ENCODE peak calls at places on chromosomes 4 and X, in eight cellular contexts. I is NB4; K is CD8-positive, alpha-beta T cell; Q is psoas muscle; F is endodermal cell; C is body of pancreas; N is foreskin fibroblast; J is lower lobe of right lung. Z is an unnamed sample.

GRCh38 chr4:10089346-10089745 is 27.3 kb downstream of the WDR1 start:
- DNase-seq in I (peak), K (peak), Q (peak), F (peak), C (peak), N (no peak), J (peak), Z (no peak)

GRCh38 chrX:139560221-139560620 is 29.7 kb downstream of the F9 start:
- DNase-seq in I (no peak), K (no peak), Q (no peak), F (no peak), C (no peak), N (peak), J (no peak), Z (no peak)

GRCh38 chr4:113148925-113149324 is 99.5 kb downstream of the ANK2 start:
- DNase-seq in I (no peak), K (no peak), Q (no peak), F (no peak), C (no peak), N (no peak), J (no peak), Z (no peak)

GRCh38 chrX:153643431-153644351 is 3.3 kb upstream of the DUSP9 start:
- DNase-seq in I (peak), K (no peak), Q (no peak), F (peak), C (no peak), N (peak), J (no peak), Z (peak)

GRCh38 chr4:111798840-111799239 is 346.4 kb upstream of the FAM241A start:
- DNase-seq in I (no peak), K (no peak), Q (no peak), F (no peak), C (no peak), N (no peak), J (no peak), Z (no peak)

GRCh38 chrX:138754861-138755260 is 43.3 kb upstream of the FGF13 start:
- DNase-seq in I (no peak), K (no peak), Q (no peak), F (no peak), C (no peak), N (no peak), J (no peak), Z (no peak)

GRCh38 chr4:188439641-188440311 is 300.5 kb downstream of the TRIML1 start:
- DNase-seq in I (no peak), K (no peak), Q (no peak), F (peak), C (peak), N (no peak), J (no peak), Z (no peak)

GRCh38 chr4:5500165-5500564 is 208.2 kb downstream of the EVC2 start:
- DNase-seq in I (peak), K (no peak), Q (no peak), F (no peak), C (no peak), N (peak), J (no peak), Z (no peak)

GRCh38 chrX:20373063-20373462 is 106.4 kb upstream of the RPS6KA3 start:
- DNase-seq in I (no peak), K (no peak), Q (no peak), F (no peak), C (no peak), N (no peak), J (no peak), Z (no peak)

GRCh38 chr4:52376107-52376704 is 282.9 kb downstream of the USP46 start:
- DNase-seq in I (peak), K (no peak), Q (no peak), F (no peak), C (peak), N (peak), J (no peak), Z (no peak)

GRCh38 chr4:41120297-41121217 is 93.8 kb downstream of the APBB2 start:
- DNase-seq in I (no peak), K (no peak), Q (peak), F (no peak), C (peak), N (peak), J (peak), Z (no peak)

GRCh38 chr4:95362906-95363578 is 185.7 kb downstream of the UNC5C start:
- DNase-seq in I (peak), K (no peak), Q (no peak), F (peak), C (no peak), N (no peak), J (no peak), Z (no peak)

GRCh38 chr4:20256381-20256881 is 4.7 kb downstream of the SLIT2 start:
- DNase-seq in I (no peak), K (no peak), Q (no peak), F (no peak), C (no peak), N (peak), J (no peak), Z (no peak)

GRCh38 chrX:10722804-10723364 is 102.5 kb upstream of the MID1 start:
- DNase-seq in I (peak), K (no peak), Q (no peak), F (peak), C (peak), N (peak), J (no peak), Z (no peak)

GRCh38 chr4:77773101-77773500 is 46.1 kb downstream of the CNOT6L start:
- DNase-seq in I (no peak), K (no peak), Q (no peak), F (no peak), C (no peak), N (peak), J (no peak), Z (no peak)

GRCh38 chr4:184280104-184280503 is 62.4 kb upstream of the ENPP6 start:
- DNase-seq in I (no peak), K (no peak), Q (no peak), F (no peak), C (no peak), N (no peak), J (no peak), Z (no peak)

GRCh38 chrX:386239-386767 is 404 bp downstream of the PPP2R3B start:
- DNase-seq in I (peak), K (peak), Q (no peak), F (peak), C (no peak), N (no peak), J (no peak), Z (no peak)

GRCh38 chrX:70026112-70026850 is 23.5 kb downstream of the AWAT2 start:
- DNase-seq in I (no peak), K (no peak), Q (no peak), F (no peak), C (no peak), N (no peak), J (no peak), Z (no peak)

GRCh38 chr4:684611-685010 is 4.3 kb downstream of the SLC49A3 start:
- DNase-seq in I (no peak), K (no peak), Q (no peak), F (no peak), C (no peak), N (no peak), J (no peak), Z (no peak)

GRCh38 chr4:113636877-113637276 is 124.7 kb downstream of the CAMK2D start:
- DNase-seq in I (peak), K (peak), Q (no peak), F (no peak), C (no peak), N (peak), J (no peak), Z (no peak)

GRCh38 chrX:123169247-123169901 is 14.7 kb upstream of the GRIA3 start:
- DNase-seq in I (no peak), K (no peak), Q (no peak), F (no peak), C (no peak), N (peak), J (no peak), Z (no peak)

GRCh38 chr4:16116493-16116990 is 32.7 kb upstream of the PROM1 start:
- DNase-seq in I (no peak), K (no peak), Q (no peak), F (peak), C (no peak), N (no peak), J (no peak), Z (peak)

DNA sequence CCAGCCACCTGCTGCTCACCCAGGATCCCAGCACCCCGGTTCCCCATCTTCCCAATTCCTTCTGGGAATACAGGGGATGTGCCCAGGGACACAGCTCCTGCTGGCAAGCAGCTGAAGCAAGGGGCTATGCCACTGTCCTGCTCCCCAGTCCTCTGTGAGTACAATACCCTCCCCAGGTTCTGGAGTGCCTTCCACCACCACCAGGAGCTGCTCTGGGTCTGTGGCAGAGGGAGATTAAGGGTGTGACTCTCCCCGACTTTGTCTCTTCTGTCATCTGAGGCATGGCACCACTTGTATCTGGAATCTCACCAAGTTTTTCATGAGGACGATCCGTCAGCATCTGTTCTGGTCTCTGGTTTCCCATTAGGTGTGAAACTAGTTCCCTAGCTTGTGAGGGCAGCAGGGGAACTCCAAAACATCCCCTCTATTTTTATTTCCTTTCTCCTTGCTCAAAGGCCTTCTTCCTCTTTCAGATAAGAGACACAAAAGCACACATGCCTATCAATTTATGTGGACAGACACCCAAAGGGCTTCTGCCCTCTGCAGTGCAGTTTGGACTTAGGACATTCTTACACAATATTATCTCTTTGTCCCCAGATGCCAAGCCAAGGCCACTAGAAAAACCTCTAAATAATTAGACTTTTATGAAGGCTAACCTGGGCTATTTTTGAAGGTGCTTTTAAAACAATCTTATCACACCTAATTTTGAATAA is 26.8 kb downstream of the MGST2 start:
- DNase-seq in I (peak), K (no peak), Q (no peak), F (peak), C (peak), N (no peak), J (no peak), Z (no peak)
- TF ChIP-seq CTCF in I (peak), K (no peak), Q (peak), F (peak), C (no peak), N (no peak), J (peak), Z (peak)

DNA sequence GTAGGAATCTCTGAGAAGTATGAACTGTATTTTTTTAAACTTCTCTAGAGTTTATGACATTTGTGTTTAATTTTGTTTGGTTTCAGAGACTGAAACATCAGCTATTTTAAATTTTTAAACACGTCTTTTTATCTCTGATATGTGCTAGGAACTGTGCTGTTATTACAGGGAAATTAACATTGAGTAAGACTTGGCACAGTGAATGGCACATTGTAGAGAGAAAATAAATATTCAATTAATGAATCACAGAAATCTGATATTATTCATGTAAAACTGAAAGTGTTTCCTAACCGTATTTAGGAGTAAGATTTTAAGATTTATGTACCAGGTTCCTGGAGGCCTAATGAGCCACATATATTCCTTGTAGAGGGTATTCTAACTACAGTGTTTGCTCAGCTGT is 120.8 kb upstream of the FAM9C start:
- DNase-seq in I (no peak), K (no peak), Q (no peak), F (no peak), C (no peak), N (no peak), J (no peak), Z (no peak)
- TF ChIP-seq CTCF in I (no peak), K (no peak), Q (no peak), F (no peak), C (no peak), N (no peak), J (no peak), Z (no peak)

GRCh38 chr4:67871867-67872266 is 11.9 kb downstream of the TMPRSS11D start:
- DNase-seq in I (peak), K (no peak), Q (no peak), F (no peak), C (no peak), N (peak), J (no peak), Z (no peak)
- TF ChIP-seq CTCF in I (peak), K (no peak), Q (no peak), F (peak), C (peak), N (peak), J (peak), Z (peak)

GRCh38 chrX:48540015-48540350 is 469 bp downstream of the TBC1D25 start:
- DNase-seq in I (no peak), K (peak), Q (no peak), F (no peak), C (peak), N (peak), J (no peak), Z (no peak)
- TF ChIP-seq CTCF in I (no peak), K (no peak), Q (no peak), F (no peak), C (no peak), N (no peak), J (no peak), Z (no peak)

GRCh38 chr4:142663828-142664227 is 182.3 kb downstream of the INPP4B start:
- DNase-seq in I (no peak), K (no peak), Q (no peak), F (no peak), C (no peak), N (peak), J (no peak), Z (no peak)

GRCh38 chr4:142656178-142656577 is 189.9 kb downstream of the INPP4B start:
- DNase-seq in I (peak), K (no peak), Q (peak), F (peak), C (no peak), N (peak), J (no peak), Z (no peak)

DNA sequence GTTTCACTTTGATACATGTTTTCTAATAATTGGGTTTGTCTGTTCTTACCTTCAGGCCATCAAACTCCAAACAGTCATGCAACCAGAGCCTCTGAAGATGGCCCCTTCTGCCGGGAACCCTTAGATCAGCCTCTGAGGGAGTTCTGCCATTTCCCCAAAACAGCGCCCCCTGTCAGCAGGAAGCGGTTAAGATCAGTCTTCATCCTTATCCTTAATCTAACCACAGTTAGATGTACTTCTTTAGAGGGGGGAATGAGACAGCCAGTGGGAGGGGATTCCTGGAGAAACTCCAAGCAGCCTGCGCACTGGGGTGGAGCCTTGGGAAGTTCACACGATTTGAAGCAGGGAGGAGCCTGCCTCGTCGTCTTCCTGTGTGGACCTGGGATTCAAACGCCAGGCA is 185.4 kb downstream of the INPP4B start:
- DNase-seq in I (peak), K (no peak), Q (no peak), F (peak), C (no peak), N (no peak), J (no peak), Z (no peak)
- TF ChIP-seq CTCF in I (no peak), K (no peak), Q (no peak), F (peak), C (no peak), N (no peak), J (no peak), Z (peak)

GRCh38 chr4:27239651-27240050 is 379.0 kb downstream of the STIM2 start:
- DNase-seq in I (no peak), K (no peak), Q (no peak), F (no peak), C (no peak), N (peak), J (no peak), Z (no peak)

GRCh38 chr4:27234306-27234899 is 373.8 kb downstream of the STIM2 start:
- DNase-seq in I (no peak), K (no peak), Q (no peak), F (no peak), C (no peak), N (no peak), J (no peak), Z (no peak)
- TF ChIP-seq CTCF in I (no peak), K (no peak), Q (no peak), F (no peak), C (no peak), N (no peak), J (no peak), Z (no peak)

DNA sequence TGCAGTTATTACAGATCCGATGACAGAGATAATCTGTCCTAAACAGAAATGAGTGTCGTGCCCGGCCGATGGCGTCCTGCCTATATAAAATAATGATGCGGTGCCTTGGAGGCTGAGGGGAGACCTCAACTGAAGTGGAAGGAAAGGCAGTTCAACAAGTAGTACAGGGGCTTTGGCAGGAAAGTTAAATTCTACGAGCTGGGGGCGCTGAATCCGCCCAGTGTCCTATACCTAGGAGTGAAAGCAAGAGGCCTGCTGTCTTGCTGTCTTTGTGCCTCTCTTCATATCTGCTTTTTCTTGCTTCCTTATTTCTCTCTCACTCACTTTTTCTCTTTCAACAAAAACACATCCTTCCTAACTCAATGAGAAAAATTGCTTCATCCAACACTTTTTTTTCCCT is 82.2 kb upstream of the PRPS2 start:
- DNase-seq in I (no peak), K (no peak), Q (no peak), F (peak), C (no peak), N (no peak), J (no peak), Z (no peak)
- TF ChIP-seq CTCF in I (no peak), K (no peak), Q (no peak), F (peak), C (no peak), N (no peak), J (no peak), Z (peak)

DNA sequence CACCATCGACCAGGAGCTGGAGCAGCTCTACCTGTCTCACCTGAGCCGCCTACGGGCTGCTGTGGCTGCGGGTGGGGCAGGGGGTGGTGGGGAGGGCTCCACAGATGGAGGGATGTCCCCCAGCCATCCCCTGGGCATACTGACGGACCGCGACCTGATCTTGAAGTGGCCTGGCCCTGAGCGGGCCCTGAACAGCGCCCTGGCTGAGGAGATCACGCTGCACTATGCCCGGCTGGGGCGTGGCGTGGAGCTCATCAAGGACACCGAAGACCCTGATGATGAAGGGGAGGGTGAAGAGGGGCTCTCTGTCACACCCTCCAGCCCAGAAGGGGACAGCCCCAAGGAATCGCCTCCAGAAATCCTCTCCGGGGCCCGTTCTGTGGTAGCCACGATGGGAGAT is 16.5 kb downstream of the PPP1R3F start:
- DNase-seq in I (no peak), K (no peak), Q (no peak), F (no peak), C (no peak), N (no peak), J (no peak), Z (no peak)
- TF ChIP-seq CTCF in I (no peak), K (no peak), Q (no peak), F (no peak), C (no peak), N (no peak), J (no peak), Z (no peak)

GRCh38 chr4:152556814-152557213 is 20.9 kb upstream of the FBXW7 start:
- DNase-seq in I (no peak), K (no peak), Q (no peak), F (no peak), C (no peak), N (no peak), J (no peak), Z (no peak)
- TF ChIP-seq CTCF in I (no peak), K (no peak), Q (no peak), F (no peak), C (no peak), N (no peak), J (no peak), Z (no peak)

GRCh38 chr4:7926822-7927221 is 12.8 kb downstream of the AFAP1 start:
- DNase-seq in I (no peak), K (no peak), Q (no peak), F (no peak), C (no peak), N (no peak), J (no peak), Z (no peak)

GRCh38 chr4:7924570-7924969 is 15.1 kb downstream of the AFAP1 start:
- DNase-seq in I (no peak), K (no peak), Q (no peak), F (no peak), C (no peak), N (no peak), J (no peak), Z (no peak)

GRCh38 chr4:7929530-7929951 is 10.1 kb downstream of the AFAP1 start:
- DNase-seq in I (no peak), K (no peak), Q (no peak), F (peak), C (peak), N (no peak), J (peak), Z (no peak)

GRCh38 chr4:7932333-7932732 is 7.3 kb downstream of the AFAP1 start:
- DNase-seq in I (no peak), K (no peak), Q (no peak), F (no peak), C (no peak), N (no peak), J (no peak), Z (no peak)

DNA sequence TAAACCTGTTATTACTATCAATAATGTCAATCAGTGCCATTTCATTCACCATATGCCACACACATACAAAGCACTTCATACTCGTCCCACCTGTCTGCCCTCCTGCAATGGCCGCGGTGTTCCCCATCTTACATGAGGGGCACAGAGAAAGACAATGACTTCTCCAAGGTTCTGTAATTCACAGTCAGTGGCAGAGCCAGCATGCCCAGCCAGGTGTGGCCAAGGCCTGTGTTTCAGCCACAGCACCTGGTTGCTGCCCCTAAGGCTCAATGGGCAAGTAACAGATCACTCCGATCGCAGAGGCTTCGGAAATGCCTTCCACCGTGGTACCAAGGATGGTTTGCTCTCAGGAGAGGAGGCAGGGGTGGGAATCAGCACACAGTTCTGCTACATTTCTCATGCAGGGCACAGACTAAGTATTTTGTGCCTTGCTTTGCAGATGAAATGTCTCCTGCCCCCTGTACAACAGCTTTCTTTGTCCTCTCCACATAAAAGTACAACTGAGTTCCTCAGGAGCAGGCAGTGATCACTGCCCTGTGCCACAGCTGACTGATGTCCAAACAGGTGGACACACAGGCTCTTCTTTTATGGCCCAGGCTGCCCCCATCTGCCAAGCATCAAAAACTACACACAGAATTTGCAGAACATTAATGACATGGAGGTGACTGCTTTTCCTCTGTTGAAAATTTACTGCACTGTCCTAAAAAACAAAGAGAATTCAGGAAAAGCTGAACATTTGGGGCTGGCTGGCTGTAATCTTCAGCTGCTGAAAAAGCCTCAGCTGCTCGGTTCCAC is 10.8 kb downstream of the AFAP1 start:
- DNase-seq in I (no peak), K (no peak), Q (no peak), F (no peak), C (no peak), N (peak), J (no peak), Z (no peak)
- TF ChIP-seq CTCF in I (no peak), K (no peak), Q (peak), F (peak), C (no peak), N (peak), J (peak), Z (peak)

Z was measured in type B pancreatic cell.